ENCODE peak calls at places on chromosomes 5 and 9, in ten cellular contexts. Z is adrenal gland, X is RWPE1, K is kidney, R is neuronal stem cell, Y is non-pigmented ciliary epithelial cell, T is tibial artery, F is esophagus muscularis mucosa, H is HTR-8/SVneo, D is GM12865. E is an unnamed sample.

GRCh38 chr9:114291886-114292590 is 30.9 kb upstream of the ORM1 start:
- DNase-seq in X (no peak), R (no peak), D (no peak), F (no peak), K (peak), Z (peak), H (no peak), T (peak), Y (no peak), E (no peak)

GRCh38 chr9:31290731-31291130 is 1093.7 kb upstream of the ACO1 start:
- DNase-seq in Z (no peak), T (no peak), K (peak), D (no peak), R (no peak), H (no peak), Y (no peak), F (no peak), X (no peak), E (no peak)

GRCh38 chr9:107755267-107755666 is 265.7 kb upstream of the KLF4 start:
- DNase-seq in Y (no peak), Z (peak), K (no peak), R (no peak), T (no peak), D (no peak), F (no peak), X (peak), H (peak), E (no peak)

GRCh38 chr9:73215249-73215648 is 63.6 kb downstream of the ANXA1 start:
- DNase-seq in Y (no peak), K (no peak), T (no peak), R (no peak), Z (no peak), D (no peak), X (no peak), H (no peak), F (no peak), E (no peak)

GRCh38 chr5:151663617-151664322 is 22.9 kb downstream of the SPARC start:
- DNase-seq in F (no peak), D (peak), R (no peak), X (no peak), K (no peak), T (peak), H (no peak), Z (peak), Y (no peak), E (no peak)

GRCh38 chr5:61431923-61432620 is 100.0 kb downstream of the ZSWIM6 start:
- DNase-seq in X (no peak), T (no peak), Z (no peak), D (no peak), Y (no peak), F (no peak), K (no peak), R (no peak), H (no peak), E (no peak)

GRCh38 chr9:38047301-38048251 is 21.5 kb downstream of the SHB start:
- DNase-seq in Z (peak), D (no peak), H (peak), X (peak), T (peak), R (no peak), Y (peak), K (peak), F (no peak), E (no peak)

GRCh38 chr5:39160576-39161213 is 58.7 kb downstream of the FYB1 start:
- DNase-seq in F (no peak), Z (no peak), X (no peak), Y (no peak), D (no peak), K (no peak), R (no peak), T (no peak), H (no peak), E (no peak)

GRCh38 chr5:40569549-40570270 is 110.0 kb upstream of the PTGER4 start:
- DNase-seq in X (no peak), F (no peak), H (no peak), D (no peak), R (no peak), K (no peak), Z (no peak), Y (no peak), T (no peak), E (no peak)

GRCh38 chr5:98193921-98194760 is 579.3 kb upstream of the RGMB start:
- DNase-seq in Y (no peak), K (no peak), F (no peak), D (no peak), Z (no peak), X (peak), H (no peak), T (no peak), R (no peak), E (no peak)

GRCh38 chr9:73151653-73152382 is at the start of gene ANXA1:
- DNase-seq in T (no peak), Y (no peak), F (no peak), X (peak), K (no peak), R (no peak), Z (no peak), D (no peak), H (no peak), E (no peak)

GRCh38 chr5:80141147-80141671 is 106.1 kb downstream of the THBS4 start:
- DNase-seq in X (no peak), Z (peak), Y (no peak), F (peak), R (peak), K (peak), D (no peak), T (peak), H (no peak), E (no peak)

GRCh38 chr9:124415852-124416484 is 726 bp upstream of the PSMB7 start:
- DNase-seq in D (no peak), R (peak), F (no peak), T (no peak), K (no peak), Z (peak), Y (no peak), H (no peak), X (no peak), E (no peak)

GRCh38 chr5:93208156-93208895 is 372.7 kb downstream of the NR2F1-AS1 start:
- DNase-seq in Y (no peak), K (no peak), D (no peak), R (no peak), F (no peak), X (no peak), T (no peak), H (no peak), Z (no peak), E (no peak)

GRCh38 chr5:18238321-18238720 is 604.1 kb downstream of the TAF11L14 start:
- DNase-seq in T (no peak), X (no peak), Z (no peak), F (no peak), D (no peak), R (no peak), K (no peak), Y (no peak), H (no peak), E (no peak)

GRCh38 chr5:66757219-66757833 is 161.1 kb downstream of the MAST4 start:
- DNase-seq in T (no peak), Z (peak), F (peak), K (no peak), D (peak), Y (peak), H (peak), X (peak), R (peak), E (no peak)

GRCh38 chr5:127425037-127425436 is 92.4 kb upstream of the PRRC1 start:
- DNase-seq in Z (no peak), T (no peak), X (no peak), K (no peak), Y (no peak), R (peak), D (no peak), F (no peak), H (no peak), E (no peak)

GRCh38 chr5:109700516-109701174 is 10.9 kb downstream of the MAN2A1 start:
- DNase-seq in T (no peak), F (no peak), Y (no peak), R (no peak), H (no peak), K (no peak), Z (no peak), X (no peak), D (no peak), E (no peak)

GRCh38 chr5:125337222-125337768 is 590.9 kb upstream of the ZNF608 start:
- DNase-seq in T (no peak), K (no peak), H (no peak), R (no peak), Z (no peak), Y (no peak), F (no peak), X (no peak), D (no peak), E (no peak)

GRCh38 chr5:148443998-148444397 is 60.2 kb downstream of the FBXO38 start:
- DNase-seq in X (peak), H (peak), T (no peak), Z (no peak), D (peak), K (no peak), Y (peak), F (no peak), R (peak), E (peak)

GRCh38 chr5:11912-12311 is 80.1 kb upstream of the PLEKHG4B start:
- DNase-seq in T (no peak), X (no peak), D (no peak), R (no peak), H (no peak), K (no peak), F (no peak), Y (no peak), Z (no peak), E (no peak)

GRCh38 chr5:138711816-138712215 is 41.4 kb upstream of the CTNNA1 start:
- DNase-seq in X (no peak), Y (no peak), D (no peak), H (no peak), F (no peak), R (no peak), Z (no peak), T (no peak), K (no peak), E (no peak)

GRCh38 chr5:34008721-34009120 is 871 bp upstream of the AMACR start:
- DNase-seq in Z (no peak), H (no peak), F (no peak), Y (no peak), D (no peak), K (no peak), X (no peak), T (no peak), R (no peak), E (no peak)

GRCh38 chr5:176447538-176447981 is 625 bp upstream of the FAF2 start:
- DNase-seq in T (no peak), Y (no peak), H (peak), K (no peak), X (peak), R (no peak), Z (no peak), F (no peak), D (no peak), E (no peak)

GRCh38 chr5:52997424-52997823 is 8.3 kb downstream of the ITGA2 start:
- DNase-seq in H (no peak), Z (no peak), R (peak), F (no peak), Y (no peak), K (no peak), T (no peak), X (no peak), D (no peak), E (no peak)

GRCh38 chr9:93097496-93098205 is 1.6 kb downstream of the CARD19 start:
- DNase-seq in T (peak), F (no peak), H (no peak), Y (no peak), Z (peak), K (peak), R (no peak), X (no peak), D (no peak), E (no peak)

GRCh38 chr9:119349548-119349947 is 19.7 kb downstream of the BRINP1 start:
- DNase-seq in T (no peak), D (no peak), K (no peak), H (no peak), R (peak), F (no peak), Y (no peak), X (no peak), Z (no peak), E (no peak)

GRCh38 chr5:110088676-110089436 is 399.1 kb downstream of the MAN2A1 start:
- DNase-seq in D (no peak), Y (no peak), X (peak), F (no peak), R (no peak), K (no peak), H (no peak), T (no peak), Z (no peak), E (no peak)

GRCh38 chr5:89342106-89342876 is 459.3 kb upstream of the MEF2C start:
- DNase-seq in H (no peak), Z (no peak), T (no peak), X (no peak), F (no peak), K (no peak), R (no peak), D (peak), Y (peak), E (no peak)

GRCh38 chr9:15403155-15403554 is 19.5 kb upstream of the SNAPC3 start:
- DNase-seq in Y (no peak), D (peak), F (no peak), Z (no peak), R (no peak), T (no peak), X (no peak), H (no peak), K (no peak), E (no peak)